ENCODE peak calls at places on chromosomes 12 and 14, in nine cellular contexts. R is NT2/D1; Y is aorta; D is fibroblast of the aortic adventitia; L is lower leg skin; Q is naive thymus-derived CD8-positive, alpha-beta T cell; C is renal cortical epithelial cell; J is epithelial cell of proximal tubule; Z is body of pancreas. E is an unnamed sample.

GRCh38 chr12:32437095-32437515 is 37.7 kb downstream of the FGD4 start:
- DNase-seq in R (no peak), D (peak; percentile 85), Q (no peak), J (peak; percentile 97), L (no peak), C (peak; percentile 99), Z (no peak), Y (no peak), E (no peak)

GRCh38 chr12:32754101-32754500 is 1.6 kb downstream of the YARS2 start:
- DNase-seq in C (peak; percentile 15), Z (no peak), R (no peak), Q (no peak), L (no peak), D (peak; percentile 23), Y (no peak), J (no peak), E (no peak)

GRCh38 chr12:122602456-122602855 is 75.4 kb downstream of the KNTC1 start:
- DNase-seq in C (no peak), Y (no peak), D (no peak), J (no peak), Z (no peak), L (no peak), R (no peak), Q (no peak), E (no peak)

GRCh38 chr14:89773644-89774316 is 180.8 kb downstream of the EFCAB11 start:
- DNase-seq in R (peak; percentile 35), Z (peak; percentile 51), C (peak; percentile 22), D (no peak), J (no peak), L (no peak), Q (peak; percentile 35), Y (no peak), E (peak; percentile 82)

GRCh38 chr12:1293901-1294300 is 300.5 kb downstream of the FBXL14 start:
- DNase-seq in L (no peak), R (no peak), D (no peak), C (no peak), Q (no peak), Y (no peak), Z (no peak), J (no peak), E (no peak)

GRCh38 chr14:94612174-94612573 is at the start of gene SERPINA3:
- DNase-seq in Z (peak; percentile 70), C (peak; percentile 78), L (no peak), Q (no peak), D (peak; percentile 50), R (no peak), J (no peak), Y (no peak), E (no peak)

GRCh38 chr14:52241102-52241793 is 26.2 kb upstream of the PTGDR start:
- DNase-seq in C (no peak), R (no peak), Q (no peak), D (peak; percentile 88), J (no peak), Z (no peak), Y (no peak), L (no peak), E (no peak)

GRCh38 chr12:89574736-89575208 is 48.9 kb upstream of the POC1B start:
- DNase-seq in R (no peak), Z (peak; percentile 17), J (peak; percentile 12), C (peak; percentile 68), D (peak; percentile 57), Y (no peak), Q (no peak), L (no peak), E (peak; percentile 68)

GRCh38 chr12:3164454-3165310 is 87.5 kb downstream of the TSPAN9 start:
- DNase-seq in C (peak; percentile 46), D (no peak), R (peak; percentile 84), Y (peak; percentile 55), L (no peak), Z (no peak), Q (no peak), J (no peak), E (peak; percentile 82)

GRCh38 chr14:23307687-23308644 is 1.3 kb downstream of the BCL2L2 start:
- DNase-seq in J (no peak), L (no peak), D (peak; percentile 47), Y (no peak), Z (no peak), Q (no peak), C (no peak), R (no peak), E (no peak)